ENCODE peak calls at places on chromosomes 3 and 15, in eight cellular contexts. V is Calu3; G is CD8-positive, alpha-beta memory T cell; W is ACHN; S is ovary; Z is iris pigment epithelial cell; B is body of pancreas; E is psoas muscle. F is an unnamed sample.

GRCh38 chr15:91562698-91563097 is 290.8 kb upstream of the SLCO3A1 start:
- DNase-seq in G (no peak), S (no peak), B (no peak), V (no peak), W (no peak), E (no peak), Z (no peak), F (no peak)

GRCh38 chr15:95693917-95694316 is 636.6 kb upstream of the NR2F2 start:
- DNase-seq in V (no peak), S (no peak), W (peak), E (no peak), B (no peak), G (no peak), Z (no peak), F (peak)

GRCh38 chr15:75149911-75150709 is 51.6 kb upstream of the C15orf39 start:
- DNase-seq in Z (peak), E (no peak), S (no peak), W (no peak), G (no peak), B (no peak), V (no peak), F (peak)

GRCh38 chr15:69715205-69715604 is 262.6 kb downstream of the RPLP1 start:
- DNase-seq in G (no peak), W (no peak), E (no peak), B (no peak), Z (no peak), S (no peak), V (no peak), F (no peak)

GRCh38 chr3:86168512-86168911 is 822.4 kb downstream of the VGLL3 start:
- DNase-seq in G (no peak), S (no peak), E (no peak), Z (no peak), B (no peak), W (no peak), V (no peak), F (no peak)

GRCh38 chr3:158808697-158809096 is 6.8 kb downstream of the MFSD1 start:
- DNase-seq in W (peak), E (no peak), V (no peak), B (peak), S (no peak), G (no peak), Z (peak), F (peak)

GRCh38 chr15:74541494-74542191 is 623 bp downstream of the ARID3B start:
- DNase-seq in S (peak), B (peak), Z (peak), G (peak), E (peak), V (peak), W (peak), F (peak)

GRCh38 chr3:150870406-150870805 is 34.8 kb downstream of the MINDY4B start:
- DNase-seq in S (no peak), V (no peak), Z (peak), W (no peak), E (no peak), G (no peak), B (no peak), F (peak)

GRCh38 chr3:72839057-72839456 is 9.2 kb downstream of the SHQ1 start:
- DNase-seq in W (no peak), Z (no peak), G (no peak), E (no peak), V (no peak), S (no peak), B (no peak), F (no peak)

GRCh38 chr3:126432361-126432760 is 37.7 kb downstream of the CFAP100 start:
- DNase-seq in B (no peak), G (no peak), S (no peak), V (no peak), E (no peak), Z (peak), W (no peak), F (peak)

GRCh38 chr15:67085818-67086649 is 20.6 kb downstream of the SMAD3 start:
- DNase-seq in V (no peak), B (no peak), W (no peak), G (no peak), E (no peak), S (no peak), Z (peak), F (peak)

GRCh38 chr3:197428117-197428761 is 127.5 kb downstream of the BDH1 start:
- DNase-seq in W (no peak), S (no peak), G (peak), V (peak), B (no peak), Z (peak), E (no peak), F (peak)

F was measured in IMR-90.